ENCODE peak calls at places on chromosome 2, in eight cellular contexts. O is heart left ventricle, Y is uterus, T is H9, Q is vagina, S is body of pancreas, U is stomach, C is dorsolateral prefrontal cortex. G is an unnamed sample.

GRCh38 chr2:217800433-217801114 is 202.2 kb downstream of the TNS1 start:
- DNase-seq in O (no peak), Y (peak; percentile 20), T (peak; percentile 12), Q (peak; percentile 83), S (no peak), U (no peak), C (peak; percentile 19), G (no peak)

GRCh38 chr2:219470429-219470828 is 28.3 kb upstream of the GMPPA start:
- DNase-seq in O (no peak), Y (no peak), T (no peak), Q (no peak), S (no peak), U (no peak), C (no peak), G (no peak)

GRCh38 chr2:222982010-222982908 is 69.7 kb upstream of the KCNE4 start:
- DNase-seq in O (peak; percentile 34), Y (peak; percentile 32), T (peak; percentile 62), Q (no peak), S (peak; percentile 76), U (peak; percentile 56), C (peak; percentile 70), G (no peak)

GRCh38 chr2:56515399-56515798 is 331.6 kb downstream of the CCDC85A start:
- DNase-seq in O (no peak), Y (no peak), T (no peak), Q (no peak), S (no peak), U (no peak), C (no peak), G (no peak)

GRCh38 chr2:181738074-181738473 is 57.8 kb upstream of the NEUROD1 start:
- DNase-seq in O (no peak), Y (no peak), T (no peak), Q (no peak), S (no peak), U (no peak), C (no peak), G (no peak)

GRCh38 chr2:143261986-143262784 is 133.0 kb downstream of the ARHGAP15 start:
- DNase-seq in O (no peak), Y (no peak), T (no peak), Q (no peak), S (no peak), U (no peak), C (no peak), G (peak; percentile 35)

GRCh38 chr2:64781991-64782390 is 128.3 kb upstream of the SERTAD2 start:
- DNase-seq in O (no peak), Y (no peak), T (no peak), Q (no peak), S (no peak), U (no peak), C (no peak), G (no peak)

GRCh38 chr2:40093036-40093673 is 314.1 kb upstream of the THUMPD2 start:
- DNase-seq in O (no peak), Y (no peak), T (no peak), Q (no peak), S (no peak), U (no peak), C (no peak), G (no peak)

GRCh38 chr2:231917280-231918088 is 8.7 kb downstream of the NPPC start:
- DNase-seq in O (no peak), Y (no peak), T (peak; percentile 20), Q (no peak), S (no peak), U (no peak), C (peak; percentile 66), G (no peak)

GRCh38 chr2:8923173-8923572 is 80.3 kb downstream of the MBOAT2 start:
- DNase-seq in O (no peak), Y (no peak), T (no peak), Q (no peak), S (no peak), U (no peak), C (no peak), G (no peak)

GRCh38 chr2:67399144-67399543 is 2.0 kb downstream of the ETAA1 start:
- DNase-seq in O (no peak), Y (no peak), T (no peak), Q (no peak), S (no peak), U (no peak), C (no peak), G (no peak)

GRCh38 chr2:9941196-9941995 is 10.1 kb upstream of the GRHL1 start:
- DNase-seq in O (no peak), Y (no peak), T (peak; percentile 39), Q (peak; percentile 62), S (no peak), U (no peak), C (no peak), G (no peak)

GRCh38 chr2:46297546-46298271 is 502 bp downstream of the EPAS1 start:
- DNase-seq in O (peak; percentile 82), Y (peak; percentile 55), T (peak; percentile 72), Q (no peak), S (peak; percentile 90), U (peak; percentile 89), C (no peak), G (peak; percentile 90)

GRCh38 chr2:239238839-239239606 is 161.8 kb downstream of the HDAC4 start:
- DNase-seq in O (no peak), Y (no peak), T (no peak), Q (no peak), S (no peak), U (no peak), C (peak; percentile 29), G (no peak)

GRCh38 chr2:126614529-126615279 is 41.3 kb upstream of the GYPC start:
- DNase-seq in O (no peak), Y (no peak), T (no peak), Q (no peak), S (no peak), U (no peak), C (no peak), G (no peak)

GRCh38 chr2:147293958-147294824 is 550.6 kb upstream of the ACVR2A start:
- DNase-seq in O (no peak), Y (no peak), T (no peak), Q (no peak), S (no peak), U (no peak), C (no peak), G (no peak)

GRCh38 chr2:26327291-26328272 is 18.4 kb upstream of the SELENOI start:
- DNase-seq in O (no peak), Y (no peak), T (no peak), Q (no peak), S (no peak), U (no peak), C (no peak), G (no peak)

DNA sequence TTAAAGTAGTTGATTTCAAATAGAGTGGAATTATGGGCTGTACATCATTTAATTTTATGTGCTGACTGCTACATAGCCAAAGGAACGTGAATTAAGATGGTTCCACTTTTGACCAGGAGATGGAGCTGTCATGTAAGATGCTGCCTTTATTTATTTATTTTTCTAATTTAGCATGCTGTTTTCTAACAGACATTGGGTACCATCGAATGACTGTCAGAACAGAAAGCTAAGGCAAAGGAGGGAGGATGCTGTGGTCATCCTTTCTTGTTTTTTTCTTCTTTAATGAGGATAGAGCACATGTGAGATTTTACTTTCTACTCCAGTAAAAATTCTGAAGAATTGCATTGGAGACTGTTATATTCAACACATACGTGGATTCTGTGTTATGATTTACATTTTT is at the start of gene SCN2A:
- DNase-seq in O (no peak), Y (no peak), T (no peak), Q (no peak), S (no peak), U (no peak), C (no peak), G (no peak)
- TF ChIP-seq CTCF in O (peak; percentile 71), Y (peak; percentile 52), T (peak; percentile 87), Q (peak; percentile 24), S (peak; percentile 33), U (no peak), C (peak; percentile 73), G (peak; percentile 33)

DNA sequence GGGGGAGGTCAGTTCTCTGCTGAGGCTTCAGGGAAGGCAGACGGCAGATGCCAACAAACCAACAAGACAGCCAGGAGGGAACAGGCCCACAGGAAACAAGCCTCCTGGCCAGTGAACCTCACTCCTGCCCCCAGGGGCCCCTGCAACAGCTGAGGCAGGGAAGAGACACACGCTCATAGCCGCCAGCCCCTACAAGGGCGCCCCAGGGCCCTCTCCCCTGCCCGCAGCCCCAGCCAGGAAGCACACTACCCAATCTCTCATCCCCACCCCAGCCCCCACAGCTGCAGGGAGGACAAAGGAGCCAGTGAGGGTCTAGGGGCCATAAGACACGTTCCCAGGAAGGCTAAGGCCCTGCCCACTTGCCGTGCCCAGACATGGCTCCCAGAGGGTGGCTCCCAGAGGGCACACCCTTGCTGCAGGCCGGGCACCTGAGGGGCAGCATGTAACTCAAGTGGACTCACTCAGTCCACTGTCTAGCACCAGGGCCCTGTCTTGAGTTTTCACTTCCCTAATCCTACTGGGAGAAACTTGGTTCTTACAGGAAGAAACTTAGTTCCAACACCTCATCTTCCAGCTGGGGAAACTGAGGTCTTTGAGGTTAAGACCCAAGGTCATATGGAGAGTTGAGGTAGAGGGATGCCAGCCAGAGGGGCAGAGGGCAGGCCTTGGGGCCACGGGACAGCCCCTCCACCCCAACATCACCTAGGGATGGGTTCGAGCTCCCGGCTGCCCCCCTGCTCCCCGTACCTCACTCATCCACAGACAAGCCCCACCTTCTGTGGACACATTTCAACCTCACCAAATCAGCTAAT is 37.3 kb downstream of the EMX1 start:
- DNase-seq in O (no peak), Y (no peak), T (no peak), Q (no peak), S (no peak), U (no peak), C (no peak), G (no peak)
- H3K27me3 ChIP-seq in O (no peaks in the 10 kb centered on the region), Y (no peaks in the 10 kb centered on the region), T (no peaks in the 10 kb centered on the region), Q (no peaks in the 10 kb centered on the region), S (no peaks in the 10 kb centered on the region), U (no peaks in the 10 kb centered on the region), C (no peaks in the 10 kb centered on the region), G (no peaks in the 10 kb centered on the region)

GRCh38 chr2:43942001-43942400 is 53.8 kb downstream of the LRPPRC start:
- DNase-seq in O (no peak), Y (no peak), T (no peak), Q (no peak), S (no peak), U (no peak), C (no peak), G (no peak)
- TF ChIP-seq CTCF in O (no peak), Y (no peak), T (no peak), Q (no peak), S (no peak), U (no peak), C (no peak), G (no peak)

DNA sequence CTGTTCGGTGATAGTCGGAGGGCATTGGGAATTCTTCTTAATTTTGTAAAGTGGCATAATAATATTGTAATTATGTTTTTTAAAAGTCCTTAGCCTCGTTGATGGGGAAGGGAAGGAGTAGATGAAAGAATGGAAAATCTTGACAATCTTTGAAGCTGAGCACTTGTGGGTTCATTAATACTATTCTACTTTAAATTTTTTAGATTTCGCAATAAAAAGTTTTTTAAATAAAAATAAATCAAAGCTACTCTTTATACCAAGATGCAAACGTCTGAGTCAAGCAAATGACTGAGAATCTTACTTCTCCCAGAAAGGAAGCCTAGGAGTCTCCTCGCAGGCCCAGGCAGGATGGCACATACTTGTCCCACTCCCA is 98.5 kb upstream of the GPR45 start:
- DNase-seq in O (no peak), Y (no peak), T (no peak), Q (no peak), S (no peak), U (no peak), C (no peak), G (no peak)
- H3K27me3 ChIP-seq in O (peaks cover 42% of the 10 kb centered on the region), Y (no peaks in the 10 kb centered on the region), T (no peaks in the 10 kb centered on the region), Q (no peaks in the 10 kb centered on the region), S (no peaks in the 10 kb centered on the region), U (peaks cover 66% of the 10 kb centered on the region), C (no peaks in the 10 kb centered on the region), G (peaks cover 3% of the 10 kb centered on the region)

GRCh38 chr2:88307817-88308216 is 137.7 kb downstream of the THNSL2 start:
- DNase-seq in O (no peak), Y (no peak), T (peak; percentile 62), Q (no peak), S (no peak), U (no peak), C (no peak), G (no peak)
- TF ChIP-seq CTCF in O (peak; percentile 47), Y (no peak), T (peak; percentile 74), Q (peak; percentile 6), S (no peak), U (no peak), C (no peak), G (no peak)